ENCODE peak calls at places on chromosomes 16 and 17, in eight cellular contexts. V, R, P, S, W, U, Q and N are unnamed samples. For H3K4me1, the result is how much of the 10 kb centered on the place peaks cover.

GRCh38 chr17:32819035-32819434 is 57.9 kb downstream of the MYO1D start:
- DNase-seq in V (no peak), W (no peak), P (no peak), R (no peak), Q (no peak), S (no peak), U (no peak), N (peak)

GRCh38 chr17:57420674-57421392 is 164.5 kb downstream of the MSI2 start:
- DNase-seq in U (no peak), W (peak), S (no peak), Q (no peak), V (no peak), R (no peak), P (no peak), N (no peak)

GRCh38 chr17:4506180-4506814 is 7.6 kb downstream of the SPNS2 start:
- DNase-seq in Q (no peak), V (no peak), S (no peak), U (no peak), P (no peak), R (no peak), W (no peak), N (no peak)

GRCh38 chr17:1367351-1367745 is 32.7 kb downstream of the YWHAE start:
- DNase-seq in Q (no peak), R (no peak), V (no peak), U (peak), P (peak), W (no peak), S (no peak), N (no peak)

GRCh38 chr17:41413353-41413752 is 11.0 kb downstream of the KRT37 start:
- DNase-seq in S (no peak), P (peak), Q (no peak), R (no peak), V (no peak), W (no peak), U (peak), N (no peak)

GRCh38 chr17:51085150-51085805 is 35.4 kb downstream of the SPAG9 start:
- DNase-seq in W (no peak), Q (no peak), S (no peak), V (no peak), P (peak), U (no peak), R (no peak), N (peak)

GRCh38 chr17:15946611-15947120 is 1.7 kb downstream of the ADORA2B start:
- DNase-seq in W (no peak), U (no peak), Q (no peak), V (no peak), P (no peak), R (no peak), S (no peak), N (peak)

GRCh38 chr16:75801307-75801706 is 75.0 kb upstream of the CPHXL start:
- DNase-seq in S (no peak), W (no peak), R (no peak), P (no peak), U (no peak), Q (no peak), V (no peak), N (no peak)

GRCh38 chr16:55661842-55662479 is 6.2 kb downstream of the SLC6A2 start:
- DNase-seq in R (no peak), Q (peak), V (no peak), U (no peak), W (no peak), P (no peak), S (no peak), N (no peak)

GRCh38 chr17:7897773-7898172 is 9.2 kb downstream of the CHD3 start:
- DNase-seq in Q (no peak), U (no peak), W (peak), R (no peak), S (no peak), V (no peak), P (no peak), N (peak)

GRCh38 chr17:73335591-73336503 is 24.0 kb upstream of the CDC42EP4 start:
- DNase-seq in W (no peak), P (no peak), V (no peak), R (no peak), Q (no peak), U (no peak), S (no peak), N (no peak)

GRCh38 chr17:45265823-45266222 is 3.9 kb upstream of the SPATA32 start:
- DNase-seq in V (no peak), U (no peak), S (no peak), R (no peak), Q (no peak), W (peak), P (peak), N (peak)

GRCh38 chr17:10733666-10734065 is 3.8 kb upstream of the TMEM220 start:
- DNase-seq in W (no peak), S (no peak), U (no peak), Q (no peak), V (peak), P (no peak), R (no peak), N (no peak)

GRCh38 chr16:12675852-12676251 is 127.8 kb downstream of the CPPED1 start:
- DNase-seq in R (no peak), W (no peak), P (peak), U (no peak), Q (no peak), V (no peak), S (no peak), N (no peak)

GRCh38 chr16:77398495-77398894 is 36.3 kb downstream of the ADAMTS18 start:
- DNase-seq in Q (no peak), W (no peak), P (no peak), S (no peak), R (no peak), U (no peak), V (no peak), N (no peak)

GRCh38 chr17:55705847-55706246 is 16.8 kb downstream of the TMEM100 start:
- DNase-seq in V (no peak), S (no peak), W (no peak), P (no peak), Q (no peak), U (no peak), R (peak), N (no peak)

GRCh38 chr16:27346818-27347217 is 33.0 kb downstream of the IL4R start:
- DNase-seq in Q (no peak), W (no peak), P (no peak), R (no peak), S (no peak), V (no peak), U (peak), N (no peak)

GRCh38 chr16:27350006-27350405 is 36.2 kb downstream of the IL4R start:
- DNase-seq in S (no peak), Q (no peak), W (no peak), V (no peak), U (no peak), P (no peak), R (no peak), N (no peak)

GRCh38 chr16:27347930-27348685 is 34.3 kb downstream of the IL4R start:
- DNase-seq in U (no peak), P (no peak), S (no peak), Q (no peak), R (no peak), W (no peak), V (no peak), N (no peak)

GRCh38 chr16:27352026-27352425 is 38.3 kb downstream of the IL4R start:
- DNase-seq in P (no peak), S (no peak), U (no peak), V (no peak), R (no peak), Q (no peak), W (no peak), N (no peak)

GRCh38 chr16:27349276-27349675 is 35.5 kb downstream of the IL4R start:
- DNase-seq in P (no peak), U (no peak), R (no peak), S (no peak), W (no peak), V (no peak), Q (no peak), N (no peak)
- TF ChIP-seq EZH2 in P (no peak), U (no peak), R (no peak), S (no peak), W (no peak), V (no peak), Q (no peak), N (no peak)

GRCh38 chr17:74752415-74752814 is 4.0 kb downstream of the NHERF1 start:
- DNase-seq in Q (no peak), W (no peak), S (no peak), U (no peak), P (no peak), V (no peak), R (no peak), N (no peak)
- H2AFZ ChIP-seq in Q (no peak), W (no peak), S (no peak), U (no peak), P (no peak), V (no peak), R (no peak), N (no peak)

DNA sequence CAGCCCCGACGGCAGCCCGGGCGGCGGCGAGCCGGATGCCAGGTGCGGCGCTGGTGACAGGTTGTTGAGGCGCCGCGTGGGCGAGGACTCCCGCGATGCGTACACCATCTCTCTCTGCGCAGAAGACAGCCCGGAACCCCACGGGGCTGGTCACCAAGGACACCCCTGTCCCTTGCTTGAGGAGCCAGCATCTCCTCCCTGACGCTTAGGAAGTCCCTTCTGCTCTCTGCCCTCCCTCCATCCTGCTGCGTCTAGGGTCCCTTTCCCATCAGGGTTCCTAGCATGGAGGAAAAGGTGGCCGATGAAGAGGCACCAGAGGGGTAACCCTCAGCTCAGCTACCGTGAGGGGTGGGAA is 43.6 kb downstream of the SRCIN1 start:
- DNase-seq in U (no peak), P (no peak), S (no peak), Q (no peak), V (no peak), W (no peak), R (no peak), N (no peak)
- H3K4me1 ChIP-seq in U (under half), P (under half), S (under half), Q (under half), V (under half), W (under half), R (under half), N (under half)

DNA sequence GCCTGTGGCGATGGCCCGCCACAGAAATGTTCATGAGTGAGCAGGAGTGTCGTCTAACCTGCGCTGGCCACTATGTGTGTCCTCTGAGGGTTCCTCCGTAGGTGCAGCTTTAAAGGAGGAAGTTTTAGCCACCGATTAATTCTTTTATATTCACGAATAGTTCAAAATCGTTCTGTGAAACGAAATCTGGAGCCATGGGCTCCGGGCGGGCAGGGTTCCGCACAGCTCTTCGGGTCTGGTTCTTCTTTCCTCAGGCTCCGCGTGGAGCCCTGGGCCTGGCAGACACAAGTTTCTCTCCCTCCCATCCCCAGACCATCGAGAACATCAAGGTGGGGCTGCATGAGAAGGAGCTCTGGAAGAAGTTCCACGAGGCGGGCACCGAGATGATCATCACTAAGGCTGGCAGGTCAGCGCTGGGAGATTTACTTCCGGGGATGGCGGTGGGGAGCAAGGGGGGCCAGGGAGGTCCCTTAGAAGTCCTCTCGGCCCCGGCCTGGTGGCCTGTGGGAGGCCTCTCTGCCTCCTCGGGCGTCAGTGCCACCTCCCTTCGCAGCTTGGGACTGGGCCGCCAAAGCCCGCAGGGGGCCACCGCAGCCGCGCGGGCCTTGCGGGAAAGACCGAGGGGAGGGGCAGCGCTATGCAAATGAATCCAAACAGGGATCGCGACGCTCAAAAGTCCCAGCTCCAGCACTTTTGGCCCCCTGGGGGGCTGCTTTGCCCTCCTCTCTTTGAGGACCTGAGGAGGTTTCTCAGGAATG is 5.2 kb downstream of the TBX4 start:
- DNase-seq in U (peak), P (no peak), S (no peak), Q (no peak), W (no peak), V (peak), R (no peak), N (no peak)
- TF ChIP-seq EZH2 in U (peak), P (peak), S (no peak), Q (peak), W (peak), V (peak), R (no peak), N (no peak)

GRCh38 chr17:49580981-49581644 is 5.4 kb downstream of the NXPH3 start:
- DNase-seq in P (no peak), U (no peak), W (no peak), V (no peak), R (no peak), S (no peak), Q (no peak), N (no peak)
- H2AFZ ChIP-seq in P (no peak), U (no peak), W (no peak), V (no peak), R (no peak), S (no peak), Q (no peak), N (no peak)

GRCh38 chr17:81021531-81022370 is 13.2 kb upstream of the BAIAP2 start:
- DNase-seq in W (no peak), S (no peak), P (no peak), R (no peak), V (no peak), U (no peak), Q (no peak), N (no peak)

GRCh38 chr17:81022371-81022729 is 12.6 kb upstream of the BAIAP2 start:
- DNase-seq in V (no peak), Q (no peak), R (no peak), U (no peak), P (no peak), S (no peak), W (no peak), N (no peak)

GRCh38 chr17:81020767-81021497 is 14.0 kb upstream of the BAIAP2 start:
- DNase-seq in W (peak), Q (no peak), R (no peak), U (no peak), P (peak), S (no peak), V (no peak), N (peak)

GRCh38 chr17:81019563-81020442 is 15.1 kb upstream of the BAIAP2 start:
- DNase-seq in S (no peak), U (no peak), P (no peak), R (no peak), W (no peak), V (no peak), Q (no peak), N (no peak)

DNA sequence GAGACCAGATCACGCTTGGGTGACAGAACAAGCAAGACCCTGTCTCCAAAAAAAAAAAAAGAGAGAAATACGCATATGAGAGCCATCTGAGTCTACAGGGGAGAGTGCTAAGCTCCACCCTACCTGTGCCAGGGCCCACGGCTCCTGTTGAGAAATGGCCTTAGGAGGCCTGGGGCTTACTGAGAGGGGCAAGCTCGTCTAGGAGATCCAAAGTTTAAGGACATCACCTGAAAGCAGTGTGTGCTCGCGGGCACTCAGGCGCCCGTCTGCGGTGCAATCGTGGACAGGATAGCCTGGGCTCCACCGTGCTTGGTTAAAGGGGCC is 14.5 kb upstream of the BAIAP2 start:
- DNase-seq in Q (no peak), R (no peak), U (no peak), W (no peak), S (no peak), P (no peak), V (no peak), N (no peak)
- H3K4me1 ChIP-seq in Q (under half), R (under half), U (under half), W (under half), S (under half), P (under half), V (under half), N (under half)

DNA sequence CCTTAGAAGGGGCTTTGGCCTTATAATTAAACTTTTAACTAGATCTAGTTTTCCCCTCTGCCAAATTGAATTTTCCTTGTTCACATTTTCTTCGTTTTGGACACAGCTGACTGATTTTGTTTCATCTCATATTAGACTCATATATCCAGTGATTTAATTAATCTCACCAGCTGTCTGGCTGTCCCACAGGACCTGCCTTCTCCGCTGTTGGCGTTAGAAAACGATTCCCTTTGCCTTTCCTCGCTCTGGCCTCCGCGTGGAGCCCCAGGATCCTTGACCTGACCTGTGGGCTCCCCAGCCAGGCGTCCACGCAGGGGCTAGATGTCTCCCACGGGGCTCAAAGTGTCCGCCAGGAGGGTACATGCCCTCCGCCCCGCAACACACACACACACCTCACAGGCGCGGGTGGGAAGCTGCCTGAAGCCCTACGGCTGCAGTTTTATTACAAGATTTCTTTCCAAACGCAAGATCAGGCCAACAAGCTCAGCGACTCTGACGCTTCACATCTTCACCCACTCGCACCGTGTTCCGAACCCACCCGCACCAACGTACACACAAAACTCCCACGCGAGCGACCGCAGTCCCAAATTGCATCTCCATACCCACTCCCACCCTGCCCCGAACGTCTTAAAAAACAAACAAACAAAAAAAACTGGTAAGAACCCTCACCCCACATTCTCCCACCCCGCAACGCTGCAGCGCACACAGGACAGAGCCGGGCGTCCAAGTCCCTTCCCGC is 1.1 kb downstream of the RPRML start:
- DNase-seq in Q (no peak), S (no peak), W (no peak), P (no peak), R (no peak), V (peak), U (peak), N (no peak)
- TF ChIP-seq EZH2 in Q (no peak), S (no peak), W (no peak), P (no peak), R (no peak), V (no peak), U (no peak), N (peak)

GRCh38 chr16:49810769-49811315 is 45.1 kb downstream of the ZNF423 start:
- DNase-seq in R (no peak), V (no peak), U (no peak), S (no peak), W (no peak), Q (no peak), P (no peak), N (no peak)
- H2AFZ ChIP-seq in R (no peak), V (no peak), U (no peak), S (no peak), W (no peak), Q (no peak), P (no peak), N (no peak)